ENCODE peak calls at places on chromosomes 7 and 10, in eight cellular contexts. One of them, this sample, is unnamed.

GRCh38 chr7:55532150-55532917 is 40.0 kb downstream of the VOPP1 start:
- DNase-seq in foreskin fibroblast: no peak
- DNase-seq in lower lobe of right lung: no peak
- DNase-seq in CD8-positive, alpha-beta memory T cell: no peak
- DNase-seq in amygdala: no peak
- DNase-seq in activated T-helper 1 cell treated with anti-CD3 and anti-CD28 coated beads, Interleukin-12 subunit alpha, Interleukin-12 subunit beta, Interleukin-2, Interleukin-4 antibody, amounts not matched to agents 30 ng/mL and 10 ng/mL and 1 ng/mL, durations not matched to agents 14 hours and 24 hours and 36 hours: no peak
- DNase-seq in B cell: no peak
- DNase-seq in PC-9: no peak
- DNase-seq in this sample: no peak

GRCh38 chr7:6165521-6166325 is 106.7 kb downstream of the CYTH3 start:
- DNase-seq in foreskin fibroblast: no peak
- DNase-seq in lower lobe of right lung: no peak
- DNase-seq in CD8-positive, alpha-beta memory T cell: no peak
- DNase-seq in amygdala: no peak
- DNase-seq in activated T-helper 1 cell treated with anti-CD3 and anti-CD28 coated beads, Interleukin-12 subunit alpha, Interleukin-12 subunit beta, Interleukin-2, Interleukin-4 antibody, amounts not matched to agents 30 ng/mL and 10 ng/mL and 1 ng/mL, durations not matched to agents 14 hours and 24 hours and 36 hours: no peak
- DNase-seq in B cell: no peak
- DNase-seq in PC-9: no peak
- DNase-seq in this sample: no peak

GRCh38 chr7:33831389-33832118 is 73.8 kb upstream of the BMPER start:
- DNase-seq in foreskin fibroblast: no peak
- DNase-seq in lower lobe of right lung: no peak
- DNase-seq in CD8-positive, alpha-beta memory T cell: no peak
- DNase-seq in amygdala: no peak
- DNase-seq in activated T-helper 1 cell treated with anti-CD3 and anti-CD28 coated beads, Interleukin-12 subunit alpha, Interleukin-12 subunit beta, Interleukin-2, Interleukin-4 antibody, amounts not matched to agents 30 ng/mL and 10 ng/mL and 1 ng/mL, durations not matched to agents 14 hours and 24 hours and 36 hours: no peak
- DNase-seq in B cell: no peak
- DNase-seq in PC-9: no peak
- DNase-seq in this sample: no peak

GRCh38 chr10:3222068-3222467 is 49.5 kb upstream of the PITRM1 start:
- DNase-seq in foreskin fibroblast: no peak
- DNase-seq in lower lobe of right lung: no peak
- DNase-seq in CD8-positive, alpha-beta memory T cell: no peak
- DNase-seq in amygdala: no peak
- DNase-seq in activated T-helper 1 cell treated with anti-CD3 and anti-CD28 coated beads, Interleukin-12 subunit alpha, Interleukin-12 subunit beta, Interleukin-2, Interleukin-4 antibody, amounts not matched to agents 30 ng/mL and 10 ng/mL and 1 ng/mL, durations not matched to agents 14 hours and 24 hours and 36 hours: no peak
- DNase-seq in B cell: no peak
- DNase-seq in PC-9: no peak
- DNase-seq in this sample: no peak

GRCh38 chr7:151431768-151432311 is 8.1 kb downstream of the CRYGN start:
- DNase-seq in foreskin fibroblast: no peak
- DNase-seq in lower lobe of right lung: no peak
- DNase-seq in CD8-positive, alpha-beta memory T cell: no peak
- DNase-seq in amygdala: no peak
- DNase-seq in activated T-helper 1 cell treated with anti-CD3 and anti-CD28 coated beads, Interleukin-12 subunit alpha, Interleukin-12 subunit beta, Interleukin-2, Interleukin-4 antibody, amounts not matched to agents 30 ng/mL and 10 ng/mL and 1 ng/mL, durations not matched to agents 14 hours and 24 hours and 36 hours: no peak
- DNase-seq in B cell: no peak
- DNase-seq in PC-9: no peak
- DNase-seq in this sample: no peak

GRCh38 chr10:80464557-80465466 is 10.7 kb downstream of the TSPAN14 start:
- DNase-seq in foreskin fibroblast: peak; percentile 32
- DNase-seq in lower lobe of right lung: no peak
- DNase-seq in CD8-positive, alpha-beta memory T cell: no peak
- DNase-seq in amygdala: peak; percentile 70
- DNase-seq in activated T-helper 1 cell treated with anti-CD3 and anti-CD28 coated beads, Interleukin-12 subunit alpha, Interleukin-12 subunit beta, Interleukin-2, Interleukin-4 antibody, amounts not matched to agents 30 ng/mL and 10 ng/mL and 1 ng/mL, durations not matched to agents 14 hours and 24 hours and 36 hours: no peak
- DNase-seq in B cell: no peak
- DNase-seq in PC-9: no peak
- DNase-seq in this sample: peak; percentile 50

GRCh38 chr10:24209421-24209770 is 458 bp downstream of the KIAA1217 start:
- DNase-seq in foreskin fibroblast: peak; percentile 20
- DNase-seq in lower lobe of right lung: no peak
- DNase-seq in CD8-positive, alpha-beta memory T cell: no peak
- DNase-seq in amygdala: no peak
- DNase-seq in activated T-helper 1 cell treated with anti-CD3 and anti-CD28 coated beads, Interleukin-12 subunit alpha, Interleukin-12 subunit beta, Interleukin-2, Interleukin-4 antibody, amounts not matched to agents 30 ng/mL and 10 ng/mL and 1 ng/mL, durations not matched to agents 14 hours and 24 hours and 36 hours: peak; percentile 15
- DNase-seq in B cell: no peak
- DNase-seq in PC-9: peak; percentile 55
- DNase-seq in this sample: peak; percentile 35

GRCh38 chr7:47392241-47392759 is 189.6 kb downstream of the TNS3 start:
- DNase-seq in foreskin fibroblast: peak; percentile 52
- DNase-seq in lower lobe of right lung: no peak
- DNase-seq in CD8-positive, alpha-beta memory T cell: no peak
- DNase-seq in amygdala: no peak
- DNase-seq in activated T-helper 1 cell treated with anti-CD3 and anti-CD28 coated beads, Interleukin-12 subunit alpha, Interleukin-12 subunit beta, Interleukin-2, Interleukin-4 antibody, amounts not matched to agents 30 ng/mL and 10 ng/mL and 1 ng/mL, durations not matched to agents 14 hours and 24 hours and 36 hours: no peak
- DNase-seq in B cell: no peak
- DNase-seq in PC-9: no peak
- DNase-seq in this sample: peak; percentile 88

GRCh38 chr7:98202367-98203195 is 8.7 kb upstream of the BHLHA15 start:
- DNase-seq in foreskin fibroblast: no peak
- DNase-seq in lower lobe of right lung: no peak
- DNase-seq in CD8-positive, alpha-beta memory T cell: peak; percentile 20
- DNase-seq in amygdala: no peak
- DNase-seq in activated T-helper 1 cell treated with anti-CD3 and anti-CD28 coated beads, Interleukin-12 subunit alpha, Interleukin-12 subunit beta, Interleukin-2, Interleukin-4 antibody, amounts not matched to agents 30 ng/mL and 10 ng/mL and 1 ng/mL, durations not matched to agents 14 hours and 24 hours and 36 hours: peak; percentile 61
- DNase-seq in B cell: peak; percentile 96
- DNase-seq in PC-9: no peak
- DNase-seq in this sample: no peak

GRCh38 chr10:31683682-31684081 is 244.9 kb downstream of the ARHGAP12 start:
- DNase-seq in foreskin fibroblast: no peak
- DNase-seq in lower lobe of right lung: no peak
- DNase-seq in CD8-positive, alpha-beta memory T cell: no peak
- DNase-seq in amygdala: no peak
- DNase-seq in activated T-helper 1 cell treated with anti-CD3 and anti-CD28 coated beads, Interleukin-12 subunit alpha, Interleukin-12 subunit beta, Interleukin-2, Interleukin-4 antibody, amounts not matched to agents 30 ng/mL and 10 ng/mL and 1 ng/mL, durations not matched to agents 14 hours and 24 hours and 36 hours: no peak
- DNase-seq in B cell: no peak
- DNase-seq in PC-9: no peak
- DNase-seq in this sample: no peak

GRCh38 chr7:120813089-120813488 is 44.9 kb downstream of the TSPAN12 start:
- DNase-seq in foreskin fibroblast: no peak
- DNase-seq in lower lobe of right lung: no peak
- DNase-seq in CD8-positive, alpha-beta memory T cell: no peak
- DNase-seq in amygdala: no peak
- DNase-seq in activated T-helper 1 cell treated with anti-CD3 and anti-CD28 coated beads, Interleukin-12 subunit alpha, Interleukin-12 subunit beta, Interleukin-2, Interleukin-4 antibody, amounts not matched to agents 30 ng/mL and 10 ng/mL and 1 ng/mL, durations not matched to agents 14 hours and 24 hours and 36 hours: no peak
- DNase-seq in B cell: no peak
- DNase-seq in PC-9: no peak
- DNase-seq in this sample: no peak

GRCh38 chr10:43790147-43790546 is 141.5 kb upstream of the ZNF32 start:
- DNase-seq in foreskin fibroblast: no peak
- DNase-seq in lower lobe of right lung: no peak
- DNase-seq in CD8-positive, alpha-beta memory T cell: no peak
- DNase-seq in amygdala: no peak
- DNase-seq in activated T-helper 1 cell treated with anti-CD3 and anti-CD28 coated beads, Interleukin-12 subunit alpha, Interleukin-12 subunit beta, Interleukin-2, Interleukin-4 antibody, amounts not matched to agents 30 ng/mL and 10 ng/mL and 1 ng/mL, durations not matched to agents 14 hours and 24 hours and 36 hours: no peak
- DNase-seq in B cell: no peak
- DNase-seq in PC-9: no peak
- DNase-seq in this sample: no peak